ENCODE peak calls at places on chromosome 7, in seven cellular contexts. One of them, this sample, is unnamed.

GRCh38 chr7:157663061-157663863 is 326.5 kb downstream of the DNAJB6 start:
- DNase-seq in lower lobe of right lung: no peak
- DNase-seq in tibial nerve: no peak
- DNase-seq in astrocyte: peak; percentile 67
- DNase-seq in lung: no peak
- DNase-seq in CD8-positive, alpha-beta T cell: no peak
- DNase-seq in PC-9: no peak
- DNase-seq in this sample: no peak

GRCh38 chr7:22849158-22849557 is 26.5 kb upstream of the TOMM7 start:
- DNase-seq in lower lobe of right lung: no peak
- DNase-seq in tibial nerve: no peak
- DNase-seq in astrocyte: no peak
- DNase-seq in lung: no peak
- DNase-seq in CD8-positive, alpha-beta T cell: no peak
- DNase-seq in PC-9: no peak
- DNase-seq in this sample: no peak

GRCh38 chr7:132893560-132893959 is 188.3 kb downstream of the CHCHD3 start:
- DNase-seq in lower lobe of right lung: no peak
- DNase-seq in tibial nerve: no peak
- DNase-seq in astrocyte: no peak
- DNase-seq in lung: no peak
- DNase-seq in CD8-positive, alpha-beta T cell: no peak
- DNase-seq in PC-9: no peak
- DNase-seq in this sample: no peak

GRCh38 chr7:727806-728460 is 852 bp upstream of the PRKAR1B start:
- DNase-seq in lower lobe of right lung: peak; percentile 20
- DNase-seq in tibial nerve: no peak
- DNase-seq in astrocyte: no peak
- DNase-seq in lung: no peak
- DNase-seq in CD8-positive, alpha-beta T cell: no peak
- DNase-seq in PC-9: no peak
- DNase-seq in this sample: no peak

GRCh38 chr7:44887293-44887692 is 2.0 kb upstream of the PURB start:
- DNase-seq in lower lobe of right lung: no peak
- DNase-seq in tibial nerve: no peak
- DNase-seq in astrocyte: no peak
- DNase-seq in lung: no peak
- DNase-seq in CD8-positive, alpha-beta T cell: no peak
- DNase-seq in PC-9: no peak
- DNase-seq in this sample: no peak

GRCh38 chr7:45192546-45193177 is 35.1 kb downstream of the RAMP3 start:
- DNase-seq in lower lobe of right lung: no peak
- DNase-seq in tibial nerve: no peak
- DNase-seq in astrocyte: no peak
- DNase-seq in lung: no peak
- DNase-seq in CD8-positive, alpha-beta T cell: no peak
- DNase-seq in PC-9: no peak
- DNase-seq in this sample: no peak

GRCh38 chr7:139722604-139723003 is 55.2 kb downstream of the HIPK2 start:
- DNase-seq in lower lobe of right lung: no peak
- DNase-seq in tibial nerve: no peak
- DNase-seq in astrocyte: no peak
- DNase-seq in lung: no peak
- DNase-seq in CD8-positive, alpha-beta T cell: no peak
- DNase-seq in PC-9: no peak
- DNase-seq in this sample: no peak

GRCh38 chr7:135744938-135745701 is 3.5 kb downstream of the FAM180A start:
- DNase-seq in lower lobe of right lung: no peak
- DNase-seq in tibial nerve: no peak
- DNase-seq in astrocyte: peak; percentile 94
- DNase-seq in lung: no peak
- DNase-seq in CD8-positive, alpha-beta T cell: no peak
- DNase-seq in PC-9: peak; percentile 68
- DNase-seq in this sample: no peak

GRCh38 chr7:80831996-80832395 is 86.9 kb downstream of the SEMA3C start:
- DNase-seq in lower lobe of right lung: no peak
- DNase-seq in tibial nerve: no peak
- DNase-seq in astrocyte: no peak
- DNase-seq in lung: no peak
- DNase-seq in CD8-positive, alpha-beta T cell: no peak
- DNase-seq in PC-9: no peak
- DNase-seq in this sample: no peak

GRCh38 chr7:100156331-100157068 is 2.0 kb downstream of the TRAPPC14 start:
- DNase-seq in lower lobe of right lung: no peak
- DNase-seq in tibial nerve: no peak
- DNase-seq in astrocyte: no peak
- DNase-seq in lung: no peak
- DNase-seq in CD8-positive, alpha-beta T cell: no peak
- DNase-seq in PC-9: no peak
- DNase-seq in this sample: no peak

GRCh38 chr7:100159099-100159623 is 638 bp upstream of the TRAPPC14 start:
- DNase-seq in lower lobe of right lung: no peak
- DNase-seq in tibial nerve: no peak
- DNase-seq in astrocyte: no peak
- DNase-seq in lung: no peak
- DNase-seq in CD8-positive, alpha-beta T cell: no peak
- DNase-seq in PC-9: no peak
- DNase-seq in this sample: no peak

GRCh38 chr7:100157069-100157333 is 1.5 kb downstream of the TRAPPC14 start:
- DNase-seq in lower lobe of right lung: no peak
- DNase-seq in tibial nerve: no peak
- DNase-seq in astrocyte: no peak
- DNase-seq in lung: no peak
- DNase-seq in CD8-positive, alpha-beta T cell: no peak
- DNase-seq in PC-9: no peak
- DNase-seq in this sample: no peak

GRCh38 chr7:100158229-100159098 is at the start of gene TRAPPC14:
- DNase-seq in lower lobe of right lung: peak; percentile 98
- DNase-seq in tibial nerve: peak; percentile 81
- DNase-seq in astrocyte: peak; percentile 66
- DNase-seq in lung: peak; percentile 94
- DNase-seq in CD8-positive, alpha-beta T cell: peak; percentile 82
- DNase-seq in PC-9: peak; percentile 93
- DNase-seq in this sample: no peak

GRCh38 chr7:100157334-100158228 is 942 bp downstream of the TRAPPC14 start:
- DNase-seq in lower lobe of right lung: peak; percentile 67
- DNase-seq in tibial nerve: no peak
- DNase-seq in astrocyte: peak; percentile 22
- DNase-seq in lung: no peak
- DNase-seq in CD8-positive, alpha-beta T cell: no peak
- DNase-seq in PC-9: peak; percentile 58
- DNase-seq in this sample: no peak
- TF ChIP-seq CTCF in lower lobe of right lung: no peak
- TF ChIP-seq CTCF in tibial nerve: no peak
- TF ChIP-seq CTCF in astrocyte: no peak
- TF ChIP-seq CTCF in lung: no peak
- TF ChIP-seq CTCF in CD8-positive, alpha-beta T cell: no peak
- TF ChIP-seq CTCF in PC-9: no peak
- TF ChIP-seq CTCF in this sample: no peak

GRCh38 chr7:6480323-6480660 is 32.5 kb upstream of the DAGLB start:
- DNase-seq in lower lobe of right lung: no peak
- DNase-seq in tibial nerve: no peak
- DNase-seq in astrocyte: no peak
- DNase-seq in lung: no peak
- DNase-seq in CD8-positive, alpha-beta T cell: no peak
- DNase-seq in PC-9: no peak
- DNase-seq in this sample: no peak
- H3K4me3 ChIP-seq in lower lobe of right lung: no peak overlapping the region
- H3K4me3 ChIP-seq in tibial nerve: no peak overlapping the region
- H3K4me3 ChIP-seq in astrocyte: peak overlapping the region; percentile 12
- H3K4me3 ChIP-seq in lung: no peak overlapping the region
- H3K4me3 ChIP-seq in CD8-positive, alpha-beta T cell: no peak overlapping the region
- H3K4me3 ChIP-seq in PC-9: no peak overlapping the region
- H3K4me3 ChIP-seq in this sample: peak overlapping the region; percentile 77

DNA sequence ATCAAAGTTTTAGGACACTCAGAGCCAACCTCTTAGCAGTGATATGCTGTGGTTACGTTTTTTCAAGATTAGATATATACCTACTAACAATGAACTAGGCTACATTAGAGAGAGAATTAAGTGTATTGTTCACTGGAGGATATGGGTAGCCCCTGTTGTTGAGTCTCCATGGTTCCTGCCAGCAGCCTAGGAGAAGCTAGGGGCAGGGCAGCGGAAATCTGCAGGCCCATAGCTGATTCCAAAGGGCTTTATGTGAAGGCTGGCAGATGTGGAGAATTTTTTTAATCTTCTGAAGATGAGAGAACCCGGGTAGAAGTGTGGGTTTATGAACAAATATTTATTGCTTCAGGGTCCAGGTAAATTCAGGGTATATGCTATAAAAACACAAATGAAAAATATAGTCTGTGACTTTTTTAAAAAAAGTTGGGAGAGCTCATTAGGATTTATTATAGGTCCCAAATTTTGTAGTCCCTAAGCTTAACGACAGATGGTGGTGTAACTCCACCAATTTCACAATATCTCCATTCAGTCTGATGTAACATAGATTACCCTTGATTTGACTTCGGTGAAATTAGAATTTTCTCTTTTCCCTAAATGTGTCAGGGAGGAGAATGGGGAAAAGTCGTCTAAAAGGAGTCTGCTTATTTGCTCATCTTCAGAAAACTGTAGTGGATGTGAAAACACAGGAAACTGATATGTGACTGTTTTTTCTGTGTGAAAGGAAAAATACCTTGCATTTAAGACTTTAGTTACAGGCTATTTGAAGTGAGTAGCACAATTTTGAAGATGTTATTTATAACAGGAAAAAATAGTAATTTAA is 163.0 kb upstream of the PPP1R3A start:
- DNase-seq in lower lobe of right lung: no peak
- DNase-seq in tibial nerve: no peak
- DNase-seq in astrocyte: peak; percentile 44
- DNase-seq in lung: no peak
- DNase-seq in CD8-positive, alpha-beta T cell: no peak
- DNase-seq in PC-9: peak; percentile 41
- DNase-seq in this sample: no peak
- H3K27me3 ChIP-seq in lower lobe of right lung: peaks cover 60% of the 10 kb centered on the region
- H3K27me3 ChIP-seq in tibial nerve: no peaks in the 10 kb centered on the region
- H3K27me3 ChIP-seq in astrocyte: peaks cover 28% of the 10 kb centered on the region
- H3K27me3 ChIP-seq in lung: peaks cover 5% of the 10 kb centered on the region
- H3K27me3 ChIP-seq in CD8-positive, alpha-beta T cell: peaks cover 30% of the 10 kb centered on the region
- H3K27me3 ChIP-seq in PC-9: no peaks in the 10 kb centered on the region
- H3K27me3 ChIP-seq in this sample: no peaks in the 10 kb centered on the region

GRCh38 chr7:102433319-102434038 is at the start of gene ORAI2:
- DNase-seq in lower lobe of right lung: peak; percentile 89
- DNase-seq in tibial nerve: peak; percentile 50
- DNase-seq in astrocyte: peak; percentile 27
- DNase-seq in lung: peak; percentile 77
- DNase-seq in CD8-positive, alpha-beta T cell: peak; percentile 83
- DNase-seq in PC-9: peak; percentile 80
- DNase-seq in this sample: no peak
- TF ChIP-seq CTCF in lower lobe of right lung: no peak
- TF ChIP-seq CTCF in tibial nerve: no peak
- TF ChIP-seq CTCF in astrocyte: no peak
- TF ChIP-seq CTCF in lung: no peak
- TF ChIP-seq CTCF in CD8-positive, alpha-beta T cell: no peak
- TF ChIP-seq CTCF in PC-9: no peak
- TF ChIP-seq CTCF in this sample: no peak

DNA sequence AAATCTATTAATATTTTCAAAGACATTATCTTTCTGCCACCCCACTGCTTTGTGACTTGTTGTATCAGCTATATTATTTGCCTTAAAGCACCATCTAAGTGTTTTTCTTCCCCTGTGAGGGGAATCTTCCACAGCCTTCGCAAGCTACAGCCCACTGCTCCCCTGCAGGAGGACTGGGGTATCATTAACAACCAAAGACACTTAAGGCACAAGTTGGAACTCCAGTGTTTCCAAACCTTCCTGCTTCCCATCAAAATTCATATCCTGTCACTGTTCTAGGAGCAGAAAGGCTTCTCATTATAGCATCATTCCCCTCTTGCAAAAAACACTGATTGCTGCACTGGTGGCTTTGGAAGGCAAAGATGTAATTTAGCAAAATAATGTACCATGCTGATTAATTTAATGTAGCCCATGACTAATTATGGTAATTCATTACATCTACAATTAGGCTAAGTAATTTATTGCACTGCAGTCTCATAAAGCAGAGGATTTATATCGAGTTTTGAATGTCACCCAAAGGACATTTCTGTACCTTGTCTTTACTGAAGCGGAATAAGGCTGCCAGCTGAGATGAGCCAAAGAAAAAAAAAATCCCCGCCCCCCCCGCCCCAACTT is 207.1 kb downstream of the SKAP2 start:
- DNase-seq in lower lobe of right lung: no peak
- DNase-seq in tibial nerve: no peak
- DNase-seq in astrocyte: no peak
- DNase-seq in lung: no peak
- DNase-seq in CD8-positive, alpha-beta T cell: no peak
- DNase-seq in PC-9: no peak
- DNase-seq in this sample: no peak
- H3K4me3 ChIP-seq in lower lobe of right lung: no peak overlapping the region
- H3K4me3 ChIP-seq in tibial nerve: no peak overlapping the region
- H3K4me3 ChIP-seq in astrocyte: no peak overlapping the region
- H3K4me3 ChIP-seq in lung: no peak overlapping the region
- H3K4me3 ChIP-seq in CD8-positive, alpha-beta T cell: no peak overlapping the region
- H3K4me3 ChIP-seq in PC-9: no peak overlapping the region
- H3K4me3 ChIP-seq in this sample: no peak overlapping the region

GRCh38 chr7:106068538-106068961 is 43.6 kb downstream of the SYPL1 start:
- DNase-seq in lower lobe of right lung: no peak
- DNase-seq in tibial nerve: no peak
- DNase-seq in astrocyte: no peak
- DNase-seq in lung: no peak
- DNase-seq in CD8-positive, alpha-beta T cell: no peak
- DNase-seq in PC-9: no peak
- DNase-seq in this sample: no peak
- H3K27me3 ChIP-seq in lower lobe of right lung: no peaks in the 10 kb centered on the region
- H3K27me3 ChIP-seq in tibial nerve: no peaks in the 10 kb centered on the region
- H3K27me3 ChIP-seq in astrocyte: no peaks in the 10 kb centered on the region
- H3K27me3 ChIP-seq in lung: no peaks in the 10 kb centered on the region
- H3K27me3 ChIP-seq in CD8-positive, alpha-beta T cell: no peaks in the 10 kb centered on the region
- H3K27me3 ChIP-seq in PC-9: no peaks in the 10 kb centered on the region
- H3K27me3 ChIP-seq in this sample: no peaks in the 10 kb centered on the region

GRCh38 chr7:11706666-11707605 is 125.1 kb downstream of the THSD7A start:
- DNase-seq in lower lobe of right lung: no peak
- DNase-seq in tibial nerve: no peak
- DNase-seq in astrocyte: peak; percentile 27
- DNase-seq in lung: peak; percentile 29
- DNase-seq in CD8-positive, alpha-beta T cell: no peak
- DNase-seq in PC-9: no peak
- DNase-seq in this sample: no peak

GRCh38 chr7:11713352-11713751 is 118.6 kb downstream of the THSD7A start:
- DNase-seq in lower lobe of right lung: no peak
- DNase-seq in tibial nerve: no peak
- DNase-seq in astrocyte: no peak
- DNase-seq in lung: no peak
- DNase-seq in CD8-positive, alpha-beta T cell: no peak
- DNase-seq in PC-9: no peak
- DNase-seq in this sample: no peak

GRCh38 chr7:11710392-11710791 is 121.6 kb downstream of the THSD7A start:
- DNase-seq in lower lobe of right lung: no peak
- DNase-seq in tibial nerve: no peak
- DNase-seq in astrocyte: no peak
- DNase-seq in lung: no peak
- DNase-seq in CD8-positive, alpha-beta T cell: no peak
- DNase-seq in PC-9: no peak
- DNase-seq in this sample: no peak

GRCh38 chr7:11707606-11708193 is 124.3 kb downstream of the THSD7A start:
- DNase-seq in lower lobe of right lung: no peak
- DNase-seq in tibial nerve: no peak
- DNase-seq in astrocyte: peak; percentile 36
- DNase-seq in lung: no peak
- DNase-seq in CD8-positive, alpha-beta T cell: no peak
- DNase-seq in PC-9: no peak
- DNase-seq in this sample: no peak

GRCh38 chr7:11709240-11709639 is 122.8 kb downstream of the THSD7A start:
- DNase-seq in lower lobe of right lung: no peak
- DNase-seq in tibial nerve: no peak
- DNase-seq in astrocyte: peak; percentile 8
- DNase-seq in lung: no peak
- DNase-seq in CD8-positive, alpha-beta T cell: no peak
- DNase-seq in PC-9: no peak
- DNase-seq in this sample: no peak
- TF ChIP-seq CTCF in lower lobe of right lung: no peak
- TF ChIP-seq CTCF in tibial nerve: no peak
- TF ChIP-seq CTCF in astrocyte: no peak
- TF ChIP-seq CTCF in lung: no peak
- TF ChIP-seq CTCF in CD8-positive, alpha-beta T cell: no peak
- TF ChIP-seq CTCF in PC-9: no peak
- TF ChIP-seq CTCF in this sample: no peak

This sample was measured in thoracic aorta.